ENCODE peak calls at places on chromosomes 12 and 14, in four cellular contexts. O is SK-N-SH, T is WTC11, Y is K562. A is an unnamed sample.

GRCh38 chr14:96626916-96627315 is 124.7 kb downstream of the PAPOLA start:
- DNase-seq in T (no peak), Y (no peak), O (no peak), A (no peak)

GRCh38 chr14:77580964-77581505 is 35.4 kb downstream of the SPTLC2 start:
- DNase-seq in T (no peak), O (peak), Y (no peak), A (no peak)

GRCh38 chr12:13193403-13194100 is 3.0 kb upstream of the EMP1 start:
- DNase-seq in T (no peak), Y (no peak), O (no peak), A (no peak)

GRCh38 chr14:56119221-56119967 is 1.2 kb downstream of the PELI2 start:
- DNase-seq in O (peak), T (peak), Y (peak), A (no peak)

GRCh38 chr14:95318399-95318834 is 1.3 kb downstream of the CLMN start:
- DNase-seq in O (no peak), T (no peak), Y (no peak), A (no peak)

GRCh38 chr12:62914443-62914909 is 20.5 kb downstream of the PPM1H start:
- DNase-seq in T (no peak), O (no peak), Y (peak), A (no peak)

GRCh38 chr12:131120831-131121271 is 167.1 kb downstream of the ADGRD1 start:
- DNase-seq in Y (no peak), T (peak), O (no peak), A (no peak)

GRCh38 chr14:55201219-55202096 is 10.1 kb upstream of the DLGAP5 start:
- DNase-seq in O (no peak), T (peak), Y (no peak), A (no peak)

GRCh38 chr12:4908694-4909396 is 860 bp upstream of the KCNA1 start:
- DNase-seq in O (peak), T (peak), Y (no peak), A (peak)

GRCh38 chr14:100398044-100398443 is 74.9 kb downstream of the SLC25A47 start:
- DNase-seq in O (no peak), Y (no peak), T (no peak), A (no peak)

GRCh38 chr12:4911316-4911994 is 1.8 kb downstream of the KCNA1 start:
- DNase-seq in T (peak), Y (no peak), O (no peak), A (peak)

GRCh38 chr12:108704527-108704926 is 26.8 kb downstream of the CORO1C start:
- DNase-seq in O (no peak), T (no peak), Y (no peak), A (no peak)

GRCh38 chr12:122996621-122997342 is 16.3 kb downstream of the ARL6IP4 start:
- DNase-seq in T (no peak), O (no peak), Y (no peak), A (no peak)

GRCh38 chr12:55068416-55069010 is 48.7 kb downstream of the NEUROD4 start:
- DNase-seq in Y (peak), T (peak), O (peak), A (no peak)

GRCh38 chr12:95951515-95951914 is 8.4 kb downstream of the AMDHD1 start:
- DNase-seq in O (no peak), Y (no peak), T (no peak), A (no peak)

GRCh38 chr14:58488550-58488949 is 61.0 kb downstream of the KIAA0586 start:
- DNase-seq in Y (no peak), T (no peak), O (no peak), A (no peak)

GRCh38 chr12:109310247-109311125 is 1.4 kb upstream of the FOXN4 start:
- DNase-seq in T (peak), Y (peak), O (peak), A (peak)

GRCh38 chr12:34219046-34219770 is 196.9 kb downstream of the ALG10 start:
- DNase-seq in O (peak), Y (no peak), T (no peak), A (no peak)

GRCh38 chr14:92998957-92999356 is 76.0 kb downstream of the CHGA start:
- DNase-seq in O (no peak), Y (no peak), T (no peak), A (no peak)

GRCh38 chr14:56122306-56122705 is 4.1 kb downstream of the PELI2 start:
- DNase-seq in T (no peak), Y (no peak), O (no peak), A (no peak)

GRCh38 chr12:104667139-104667538 is 210.4 kb downstream of the CHST11 start:
- DNase-seq in O (no peak), Y (no peak), T (no peak), A (no peak)

GRCh38 chr14:106803379-106803778 is 1277.0 kb downstream of the TMEM121 start:
- DNase-seq in Y (no peak), O (no peak), T (no peak), A (no peak)

GRCh38 chr12:13085968-13086686 is 17.3 kb downstream of the GSG1 start:
- DNase-seq in Y (no peak), T (no peak), O (no peak), A (no peak)

GRCh38 chr12:84842406-84843013 is 70.1 kb downstream of the SLC6A15 start:
- DNase-seq in Y (peak), T (no peak), O (peak), A (no peak)

GRCh38 chr12:114935658-114936057 is 251.7 kb upstream of the TBX3 start:
- DNase-seq in O (no peak), Y (no peak), T (no peak), A (no peak)

GRCh38 chr12:126789963-126790362 is 1477.0 kb upstream of the TMEM132C start:
- DNase-seq in Y (no peak), T (no peak), O (no peak), A (no peak)

GRCh38 chr12:118633071-118633470 is 256.7 kb downstream of the SUDS3 start:
- DNase-seq in T (no peak), O (no peak), Y (peak), A (no peak)

GRCh38 chr12:118641249-118641648 is 264.9 kb downstream of the SUDS3 start:
- DNase-seq in Y (peak), T (no peak), O (no peak), A (no peak)

DNA sequence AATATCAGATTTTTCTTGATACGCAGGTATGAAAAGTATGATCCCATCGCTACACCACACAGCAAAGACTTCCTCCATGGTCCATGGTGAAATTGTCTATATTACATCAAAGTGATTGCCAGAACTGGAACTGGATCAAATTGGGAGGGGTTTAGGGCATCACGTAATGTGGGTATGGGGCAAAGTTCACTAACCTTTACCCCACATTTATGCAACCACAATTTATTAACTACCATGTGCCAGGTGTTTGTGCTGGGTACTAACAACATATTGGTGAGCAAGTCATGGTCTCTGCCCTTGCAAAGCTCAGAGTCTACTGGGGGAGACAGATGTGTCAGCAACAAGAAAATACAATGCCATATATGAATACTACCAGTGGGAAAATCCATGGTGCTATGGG is 258.9 kb downstream of the SUDS3 start:
- DNase-seq in T (no peak), O (no peak), Y (no peak), A (no peak)
- TF ChIP-seq TEAD4 in T (no peak), O (no peak), Y (no peak), A (no peak)

DNA sequence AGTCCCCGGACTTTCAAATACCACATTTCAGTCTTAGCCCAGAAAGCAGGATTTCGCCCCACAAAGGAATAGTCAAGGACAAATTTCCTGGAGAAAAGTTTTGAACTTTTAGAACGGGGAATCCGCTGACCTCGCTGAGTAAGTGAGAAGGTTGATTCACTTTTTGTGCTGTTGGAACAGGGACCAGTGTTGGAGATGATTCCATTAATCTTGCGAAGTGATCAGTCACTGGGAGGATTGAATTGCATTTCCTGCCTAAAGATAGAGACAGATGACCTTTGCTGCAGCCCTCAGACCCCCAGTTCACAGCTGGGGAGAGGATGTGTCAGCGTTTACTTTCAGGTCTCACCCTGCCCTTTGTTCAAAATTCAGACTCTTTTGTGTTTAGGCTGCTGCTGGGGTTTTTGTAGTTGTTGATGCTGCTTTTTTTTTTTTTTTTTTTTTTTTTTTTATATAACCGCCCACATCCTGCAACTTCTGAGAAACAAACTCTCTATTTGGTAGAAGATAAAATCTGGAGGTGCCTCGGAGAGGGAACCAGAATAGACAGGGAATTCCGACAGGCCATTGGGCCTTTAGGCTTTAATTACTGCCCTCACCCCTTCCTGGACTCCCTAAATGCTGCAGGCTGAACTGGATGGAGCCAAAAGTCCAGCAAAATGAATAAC is 9.8 kb upstream of the KDM2B start:
- DNase-seq in T (no peak), O (no peak), Y (no peak), A (peak)
- TF ChIP-seq TEAD4 in T (no peak), O (no peak), Y (no peak), A (no peak)

GRCh38 chr12:51838036-51838435 is 10.5 kb downstream of the FIGNL2 start:
- DNase-seq in O (no peak), T (no peak), Y (no peak), A (no peak)

GRCh38 chr12:51836012-51836832 is 12.3 kb downstream of the FIGNL2 start:
- DNase-seq in Y (no peak), O (no peak), T (peak), A (no peak)

GRCh38 chr12:51837286-51837685 is 11.2 kb downstream of the FIGNL2 start:
- DNase-seq in T (no peak), O (peak), Y (no peak), A (no peak)

GRCh38 chr12:51838762-51839161 is 9.8 kb downstream of the FIGNL2 start:
- DNase-seq in Y (no peak), O (no peak), T (no peak), A (no peak)

GRCh38 chr12:51836833-51837184 is 11.7 kb downstream of the FIGNL2 start:
- DNase-seq in Y (no peak), O (no peak), T (no peak), A (no peak)
- TF ChIP-seq TEAD4 in Y (no peak), O (no peak), T (no peak), A (no peak)

GRCh38 chr12:27272375-27273028 is 28.4 kb downstream of the STK38L start:
- DNase-seq in O (no peak), Y (no peak), T (no peak), A (no peak)
- TF ChIP-seq TEAD4 in O (no peak), Y (no peak), T (no peak), A (no peak)

A was measured in H1.